ENCODE peak calls at places on chromosomes 1 and 21, in six cellular contexts. R is OCI-LY7, Y is ELR, B is HFF-Myc, O is hypothalamus, M is lower leg skin. G is an unnamed sample.

GRCh38 chr1:69121708-69122107 is 446.0 kb upstream of the LRRC7 start:
- DNase-seq in M (no peak), O (no peak), Y (no peak), R (no peak), B (no peak), G (no peak)

GRCh38 chr1:207787776-207788175 is 35.9 kb downstream of the CD46 start:
- DNase-seq in O (no peak), R (no peak), Y (peak; percentile 78), M (no peak), B (no peak), G (no peak)

GRCh38 chr1:198270421-198270820 is 113.6 kb downstream of the NEK7 start:
- DNase-seq in Y (no peak), M (no peak), R (no peak), O (no peak), B (no peak), G (no peak)

GRCh38 chr1:206803221-206803730 is 31.0 kb upstream of the IL10 start:
- DNase-seq in M (no peak), O (no peak), R (peak; percentile 27), B (no peak), Y (no peak), G (no peak)

GRCh38 chr1:35855016-35855700 is 27.9 kb upstream of the AGO1 start:
- DNase-seq in Y (no peak), M (no peak), R (peak; percentile 7), O (no peak), B (peak; percentile 16), G (no peak)

GRCh38 chr21:38631171-38631570 is 132.9 kb upstream of the ERG start:
- DNase-seq in Y (peak; percentile 12), B (peak; percentile 30), O (no peak), M (no peak), R (no peak), G (no peak)

GRCh38 chr1:200448034-200448762 is 38.4 kb upstream of the ZNF281 start:
- DNase-seq in R (no peak), B (no peak), O (no peak), M (no peak), Y (no peak), G (no peak)

GRCh38 chr1:31756578-31756977 is 7.6 kb downstream of the ADGRB2 start:
- DNase-seq in B (no peak), R (no peak), Y (no peak), M (no peak), O (no peak), G (no peak)

GRCh38 chr1:164772635-164773034 is 213.7 kb downstream of the PBX1 start:
- DNase-seq in B (peak; percentile 89), M (peak; percentile 78), R (no peak), Y (peak; percentile 97), O (no peak), G (peak; percentile 75)

GRCh38 chr1:64476251-64476952 is 6.5 kb downstream of the CACHD1 start:
- DNase-seq in R (no peak), M (no peak), Y (peak; percentile 56), B (no peak), O (no peak), G (no peak)

GRCh38 chr1:41305576-41306365 is 55.5 kb upstream of the FOXO6 start:
- DNase-seq in Y (no peak), R (no peak), B (no peak), O (no peak), M (no peak), G (no peak)

GRCh38 chr1:64757213-64757612 is 12.3 kb downstream of the RAVER2 start:
- DNase-seq in M (no peak), B (no peak), O (no peak), Y (no peak), R (no peak), G (no peak)

GRCh38 chr21:30990514-30991304 is 47.6 kb downstream of the KRTAP19-8 start:
- DNase-seq in R (no peak), O (no peak), B (no peak), Y (no peak), M (no peak), G (no peak)

GRCh38 chr1:246161626-246162025 is 345.5 kb downstream of the SMYD3 start:
- DNase-seq in R (no peak), B (no peak), M (no peak), Y (peak; percentile 37), O (no peak), G (no peak)

GRCh38 chr1:181219938-181220337 is 131.4 kb downstream of the IER5 start:
- DNase-seq in B (no peak), O (no peak), Y (no peak), M (no peak), R (no peak), G (no peak)

GRCh38 chr1:944341-945325 is 14.4 kb downstream of the NOC2L start:
- DNase-seq in O (no peak), R (no peak), M (no peak), Y (no peak), B (no peak), G (no peak)

GRCh38 chr1:206472454-206472853 is 2.2 kb downstream of the IKBKE start:
- DNase-seq in R (peak; percentile 40), M (no peak), O (no peak), Y (peak; percentile 79), B (no peak), G (no peak)

GRCh38 chr1:90402893-90403849 is 313.9 kb downstream of the BARHL2 start:
- DNase-seq in M (peak; percentile 32), O (no peak), R (no peak), Y (peak; percentile 99), B (peak; percentile 84), G (peak; percentile 94)

GRCh38 chr1:235864965-235865525 is 1.7 kb downstream of the LYST start:
- DNase-seq in O (no peak), Y (no peak), R (no peak), M (no peak), B (no peak), G (no peak)

GRCh38 chr1:147924813-147925212 is 3.4 kb upstream of the GPR89B start:
- DNase-seq in M (no peak), R (no peak), B (no peak), O (no peak), Y (no peak), G (no peak)

GRCh38 chr1:173934440-173934839 is 17.3 kb upstream of the SERPINC1 start:
- DNase-seq in B (no peak), M (no peak), Y (no peak), O (no peak), R (no peak), G (no peak)

GRCh38 chr1:2240251-2241156 is 12.4 kb downstream of the SKI start:
- DNase-seq in M (peak; percentile 60), O (peak; percentile 69), B (no peak), R (no peak), Y (no peak), G (no peak)

GRCh38 chr1:7856345-7856744 is 3.5 kb upstream of the UTS2 start:
- DNase-seq in M (no peak), B (no peak), R (no peak), Y (no peak), O (no peak), G (no peak)

GRCh38 chr1:173328961-173329360 is 121.8 kb upstream of the TNFSF4 start:
- DNase-seq in B (no peak), O (no peak), Y (no peak), R (no peak), M (no peak), G (no peak)

GRCh38 chr1:165481820-165482532 is 37.0 kb upstream of the RXRG start:
- DNase-seq in M (peak; percentile 67), R (no peak), B (peak; percentile 95), O (no peak), Y (peak; percentile 97), G (peak; percentile 28)

GRCh38 chr1:99766378-99766800 is at the start of gene FRRS1:
- DNase-seq in Y (peak; percentile 75), R (peak; percentile 91), M (peak; percentile 83), O (peak; percentile 4), B (peak; percentile 54), G (peak; percentile 85)

GRCh38 chr1:29482991-29483390 is 246.7 kb downstream of the PTPRU start:
- DNase-seq in O (no peak), M (no peak), R (no peak), Y (no peak), B (no peak), G (no peak)

GRCh38 chr1:151864411-151864810 is 10.9 kb upstream of the THEM5 start:
- DNase-seq in R (no peak), B (no peak), O (no peak), M (no peak), Y (no peak), G (no peak)

GRCh38 chr1:27528701-27529637 is 39.0 kb upstream of the WASF2 start:
- DNase-seq in Y (peak; percentile 41), O (peak; percentile 87), M (peak; percentile 56), B (no peak), R (no peak), G (no peak)

GRCh38 chr1:215730600-215730999 is 163.5 kb downstream of the KCTD3 start:
- DNase-seq in R (no peak), B (no peak), O (no peak), M (no peak), Y (peak; percentile 15), G (no peak)

GRCh38 chr21:42609806-42610205 is 43.6 kb upstream of the PDE9A start:
- DNase-seq in Y (no peak), O (no peak), M (no peak), B (no peak), R (peak; percentile 24), G (no peak)

GRCh38 chr21:21712761-21713558 is 714.8 kb downstream of the NCAM2 start:
- DNase-seq in B (no peak), M (no peak), Y (peak; percentile 63), O (no peak), R (no peak), G (no peak)

GRCh38 chr1:184228558-184228957 is 158.3 kb upstream of the C1orf21 start:
- DNase-seq in Y (no peak), O (no peak), B (no peak), M (no peak), R (no peak), G (no peak)

GRCh38 chr1:22868331-22868730 is 104.3 kb downstream of the LACTBL1 start:
- DNase-seq in O (no peak), M (no peak), R (no peak), B (no peak), Y (peak; percentile 45), G (no peak)

GRCh38 chr1:39980555-39981313 is 25.8 kb downstream of the MFSD2A start:
- DNase-seq in O (no peak), R (no peak), B (no peak), Y (no peak), M (no peak), G (no peak)

GRCh38 chr1:169368406-169368769 is 393 bp downstream of the BLZF1 start:
- DNase-seq in B (no peak), R (peak; percentile 29), O (no peak), Y (peak; percentile 45), M (peak; percentile 14), G (no peak)

GRCh38 chr1:221166559-221167318 is 287.5 kb downstream of the HLX start:
- DNase-seq in Y (no peak), O (no peak), B (no peak), R (no peak), M (peak; percentile 19), G (no peak)

GRCh38 chr1:212470059-212470458 is 37.3 kb downstream of the NENF start:
- DNase-seq in O (peak; percentile 89), B (peak; percentile 62), Y (peak; percentile 95), M (peak; percentile 93), R (no peak), G (peak; percentile 46)

GRCh38 chr1:117290855-117291254 is 76.4 kb upstream of the MAN1A2 start:
- DNase-seq in R (no peak), M (no peak), Y (no peak), B (no peak), O (no peak), G (no peak)

GRCh38 chr21:34933609-34934345 is 115.3 kb downstream of the RUNX1 start:
- DNase-seq in Y (peak; percentile 12), M (no peak), O (no peak), R (no peak), B (no peak), G (no peak)